ENCODE peak calls at places on chromosome 5, in eight cellular contexts. One of them, this sample, is unnamed.

GRCh38 chr5:104347119-104347708 is 784.6 kb upstream of the NUDT12 start:
- DNase-seq in EL: no peak
- DNase-seq in GM12892: no peak
- DNase-seq in BJ: no peak
- DNase-seq in dorsolateral prefrontal cortex: no peak
- DNase-seq in ACHN: peak
- DNase-seq in T-helper 1 cell: no peak
- DNase-seq in H9: no peak
- DNase-seq in this sample: peak

GRCh38 chr5:62283856-62284255 is 22.1 kb upstream of the KIF2A start:
- DNase-seq in EL: no peak
- DNase-seq in GM12892: no peak
- DNase-seq in BJ: no peak
- DNase-seq in dorsolateral prefrontal cortex: no peak
- DNase-seq in ACHN: no peak
- DNase-seq in T-helper 1 cell: no peak
- DNase-seq in H9: no peak
- DNase-seq in this sample: no peak

GRCh38 chr5:40877371-40877988 is 31.8 kb upstream of the C7 start:
- DNase-seq in EL: no peak
- DNase-seq in GM12892: no peak
- DNase-seq in BJ: no peak
- DNase-seq in dorsolateral prefrontal cortex: no peak
- DNase-seq in ACHN: no peak
- DNase-seq in T-helper 1 cell: no peak
- DNase-seq in H9: no peak
- DNase-seq in this sample: no peak

GRCh38 chr5:174300118-174300940 is 254.8 kb downstream of the NSG2 start:
- DNase-seq in EL: no peak
- DNase-seq in GM12892: no peak
- DNase-seq in BJ: no peak
- DNase-seq in dorsolateral prefrontal cortex: no peak
- DNase-seq in ACHN: no peak
- DNase-seq in T-helper 1 cell: no peak
- DNase-seq in H9: peak
- DNase-seq in this sample: no peak

GRCh38 chr5:59845733-59846132 is 47.8 kb downstream of the PDE4D start:
- DNase-seq in EL: peak
- DNase-seq in GM12892: no peak
- DNase-seq in BJ: no peak
- DNase-seq in dorsolateral prefrontal cortex: no peak
- DNase-seq in ACHN: no peak
- DNase-seq in T-helper 1 cell: no peak
- DNase-seq in H9: no peak
- DNase-seq in this sample: peak

GRCh38 chr5:181215997-181216982 is 6.8 kb upstream of the TRIM41 start:
- DNase-seq in EL: peak
- DNase-seq in GM12892: no peak
- DNase-seq in BJ: no peak
- DNase-seq in dorsolateral prefrontal cortex: no peak
- DNase-seq in ACHN: peak
- DNase-seq in T-helper 1 cell: no peak
- DNase-seq in H9: peak
- DNase-seq in this sample: no peak

GRCh38 chr5:133698646-133699526 is 86.5 kb upstream of the FSTL4 start:
- DNase-seq in EL: no peak
- DNase-seq in GM12892: peak
- DNase-seq in BJ: no peak
- DNase-seq in dorsolateral prefrontal cortex: no peak
- DNase-seq in ACHN: no peak
- DNase-seq in T-helper 1 cell: no peak
- DNase-seq in H9: peak
- DNase-seq in this sample: no peak

GRCh38 chr5:121780406-121780805 is 71.3 kb upstream of the FTMT start:
- DNase-seq in EL: no peak
- DNase-seq in GM12892: no peak
- DNase-seq in BJ: no peak
- DNase-seq in dorsolateral prefrontal cortex: no peak
- DNase-seq in ACHN: no peak
- DNase-seq in T-helper 1 cell: no peak
- DNase-seq in H9: no peak
- DNase-seq in this sample: no peak

GRCh38 chr5:96808868-96809558 is 1.3 kb upstream of the ERAP1 start:
- DNase-seq in EL: no peak
- DNase-seq in GM12892: no peak
- DNase-seq in BJ: no peak
- DNase-seq in dorsolateral prefrontal cortex: no peak
- DNase-seq in ACHN: no peak
- DNase-seq in T-helper 1 cell: no peak
- DNase-seq in H9: no peak
- DNase-seq in this sample: no peak

GRCh38 chr5:424259-425110 is 18.5 kb upstream of the EXOC3 start:
- DNase-seq in EL: peak
- DNase-seq in GM12892: peak
- DNase-seq in BJ: no peak
- DNase-seq in dorsolateral prefrontal cortex: peak
- DNase-seq in ACHN: no peak
- DNase-seq in T-helper 1 cell: no peak
- DNase-seq in H9: no peak
- DNase-seq in this sample: no peak

GRCh38 chr5:73902327-73903051 is 276.5 kb downstream of the ARHGEF28 start:
- DNase-seq in EL: peak
- DNase-seq in GM12892: no peak
- DNase-seq in BJ: no peak
- DNase-seq in dorsolateral prefrontal cortex: no peak
- DNase-seq in ACHN: peak
- DNase-seq in T-helper 1 cell: no peak
- DNase-seq in H9: no peak
- DNase-seq in this sample: peak

GRCh38 chr5:57698785-57699184 is 216.2 kb upstream of the ACTBL2 start:
- DNase-seq in EL: peak
- DNase-seq in GM12892: no peak
- DNase-seq in BJ: no peak
- DNase-seq in dorsolateral prefrontal cortex: no peak
- DNase-seq in ACHN: peak
- DNase-seq in T-helper 1 cell: no peak
- DNase-seq in H9: peak
- DNase-seq in this sample: no peak

GRCh38 chr5:130109152-130109551 is 204.9 kb downstream of the CHSY3 start:
- DNase-seq in EL: peak
- DNase-seq in GM12892: no peak
- DNase-seq in BJ: no peak
- DNase-seq in dorsolateral prefrontal cortex: no peak
- DNase-seq in ACHN: peak
- DNase-seq in T-helper 1 cell: no peak
- DNase-seq in H9: no peak
- DNase-seq in this sample: peak

GRCh38 chr5:116494784-116495480 is 79.7 kb downstream of the SEMA6A start:
- DNase-seq in EL: no peak
- DNase-seq in GM12892: no peak
- DNase-seq in BJ: no peak
- DNase-seq in dorsolateral prefrontal cortex: no peak
- DNase-seq in ACHN: no peak
- DNase-seq in T-helper 1 cell: no peak
- DNase-seq in H9: no peak
- DNase-seq in this sample: no peak

GRCh38 chr5:133985540-133986180 is 17.2 kb upstream of the C5orf15 start:
- DNase-seq in EL: no peak
- DNase-seq in GM12892: no peak
- DNase-seq in BJ: no peak
- DNase-seq in dorsolateral prefrontal cortex: no peak
- DNase-seq in ACHN: no peak
- DNase-seq in T-helper 1 cell: no peak
- DNase-seq in H9: no peak
- DNase-seq in this sample: no peak

GRCh38 chr5:163503106-163504090 is 2.0 kb upstream of the MAT2B start:
- DNase-seq in EL: peak
- DNase-seq in GM12892: no peak
- DNase-seq in BJ: peak
- DNase-seq in dorsolateral prefrontal cortex: peak
- DNase-seq in ACHN: peak
- DNase-seq in T-helper 1 cell: peak
- DNase-seq in H9: peak
- DNase-seq in this sample: peak

GRCh38 chr5:74575741-74576538 is 64.6 kb downstream of the ENC1 start:
- DNase-seq in EL: peak
- DNase-seq in GM12892: no peak
- DNase-seq in BJ: peak
- DNase-seq in dorsolateral prefrontal cortex: no peak
- DNase-seq in ACHN: peak
- DNase-seq in T-helper 1 cell: no peak
- DNase-seq in H9: no peak
- DNase-seq in this sample: peak

GRCh38 chr5:56359809-56360685 is 126.9 kb upstream of the ANKRD55 start:
- DNase-seq in EL: peak
- DNase-seq in GM12892: no peak
- DNase-seq in BJ: no peak
- DNase-seq in dorsolateral prefrontal cortex: no peak
- DNase-seq in ACHN: no peak
- DNase-seq in T-helper 1 cell: no peak
- DNase-seq in H9: no peak
- DNase-seq in this sample: no peak

GRCh38 chr5:35971878-35972210 is 19.3 kb downstream of the UGT3A1 start:
- DNase-seq in EL: no peak
- DNase-seq in GM12892: no peak
- DNase-seq in BJ: no peak
- DNase-seq in dorsolateral prefrontal cortex: no peak
- DNase-seq in ACHN: no peak
- DNase-seq in T-helper 1 cell: no peak
- DNase-seq in H9: no peak
- DNase-seq in this sample: no peak

GRCh38 chr5:126354012-126354856 is 69.0 kb upstream of the GRAMD2B start:
- DNase-seq in EL: peak
- DNase-seq in GM12892: no peak
- DNase-seq in BJ: peak
- DNase-seq in dorsolateral prefrontal cortex: no peak
- DNase-seq in ACHN: peak
- DNase-seq in T-helper 1 cell: no peak
- DNase-seq in H9: no peak
- DNase-seq in this sample: peak

GRCh38 chr5:88488566-88488965 is 219.9 kb upstream of the TMEM161B start:
- DNase-seq in EL: no peak
- DNase-seq in GM12892: no peak
- DNase-seq in BJ: no peak
- DNase-seq in dorsolateral prefrontal cortex: no peak
- DNase-seq in ACHN: no peak
- DNase-seq in T-helper 1 cell: no peak
- DNase-seq in H9: no peak
- DNase-seq in this sample: no peak

GRCh38 chr5:142426676-142427364 is 102.0 kb upstream of the SPRY4 start:
- DNase-seq in EL: no peak
- DNase-seq in GM12892: no peak
- DNase-seq in BJ: no peak
- DNase-seq in dorsolateral prefrontal cortex: no peak
- DNase-seq in ACHN: no peak
- DNase-seq in T-helper 1 cell: no peak
- DNase-seq in H9: no peak
- DNase-seq in this sample: no peak

GRCh38 chr5:132074772-132075718 is 1.5 kb downstream of the CSF2 start:
- DNase-seq in EL: no peak
- DNase-seq in GM12892: no peak
- DNase-seq in BJ: no peak
- DNase-seq in dorsolateral prefrontal cortex: no peak
- DNase-seq in ACHN: no peak
- DNase-seq in T-helper 1 cell: no peak
- DNase-seq in H9: no peak
- DNase-seq in this sample: no peak

GRCh38 chr5:89203611-89204010 is 320.6 kb upstream of the MEF2C start:
- DNase-seq in EL: no peak
- DNase-seq in GM12892: no peak
- DNase-seq in BJ: no peak
- DNase-seq in dorsolateral prefrontal cortex: no peak
- DNase-seq in ACHN: no peak
- DNase-seq in T-helper 1 cell: no peak
- DNase-seq in H9: no peak
- DNase-seq in this sample: no peak